ENCODE peak calls at places on chromosomes 2 and 18, in four cellular contexts. C is neural progenitor cell, F is iPS DF 19.7, X is tibial nerve. K is an unnamed sample.

GRCh38 chr2:202716114-202716718 is 81.4 kb downstream of the FAM117B start:
- DNase-seq in C (no peak), F (no peak), X (no peak), K (no peak)

GRCh38 chr18:74609535-74609934 is 11.9 kb downstream of the ZNF407 start:
- DNase-seq in C (no peak), F (no peak), X (no peak), K (no peak)

GRCh38 chr2:98769784-98770183 is 38.9 kb upstream of the MGAT4A start:
- DNase-seq in C (no peak), F (no peak), X (no peak), K (peak; percentile 25)

GRCh38 chr2:20568501-20569463 is 82.1 kb downstream of the HS1BP3 start:
- DNase-seq in C (no peak), F (no peak), X (no peak), K (no peak)

GRCh38 chr2:46447649-46448048 is 31.7 kb upstream of the TMEM247 start:
- DNase-seq in C (no peak), F (no peak), X (no peak), K (no peak)

GRCh38 chr18:42182728-42183700 is 228.0 kb downstream of the PIK3C3 start:
- DNase-seq in C (no peak), F (no peak), X (no peak), K (no peak)

GRCh38 chr2:25000503-25001328 is 29.0 kb upstream of the DNAJC27 start:
- DNase-seq in C (no peak), F (no peak), X (no peak), K (no peak)

GRCh38 chr2:175854149-175854548 is 147.9 kb downstream of the LNPK start:
- DNase-seq in C (peak; percentile 65), F (no peak), X (no peak), K (no peak)

GRCh38 chr2:60527762-60528161 is 25.7 kb downstream of the BCL11A start:
- DNase-seq in C (no peak), F (no peak), X (no peak), K (no peak)

GRCh38 chr18:53153281-53153680 is 813.3 kb downstream of the DCC start:
- DNase-seq in C (peak; percentile 44), F (no peak), X (no peak), K (peak; percentile 65)

K was measured in GM23338.